ENCODE peak calls at places on chromosomes 16 and 17, in ten cellular contexts. X is CD8-positive, alpha-beta T cell; V is heart left ventricle; U is adrenal gland; D is neural progenitor cell; E is sigmoid colon; N is CD4-positive, alpha-beta T cell; S is fibroblast of lung; T is HCT116; L is A673. I is an unnamed sample.
A peak's percentile ranks its signal among the peaks of the same experiment; 100 is the strongest.

GRCh38 chr16:47574091-47575054 is 113.2 kb downstream of the PHKB start:
- DNase-seq in X (no peak), S (peak; percentile 79), N (no peak), E (no peak), T (no peak), V (no peak), U (no peak), L (peak; percentile 22), D (peak; percentile 5), I (peak; percentile 18)

GRCh38 chr16:80806957-80807356 is 2.6 kb upstream of the CDYL2 start:
- DNase-seq in X (no peak), N (peak; percentile 13), S (peak; percentile 81), L (peak; percentile 4), T (no peak), D (no peak), V (peak; percentile 32), U (peak; percentile 7), E (no peak), I (no peak)

GRCh38 chr17:57508706-57509105 is 236.4 kb downstream of the CCDC182 start:
- DNase-seq in L (no peak), T (no peak), E (no peak), U (no peak), X (no peak), D (no peak), V (no peak), S (no peak), N (no peak), I (no peak)

GRCh38 chr17:39740357-39741111 is 2.8 kb downstream of the GRB7 start:
- DNase-seq in S (peak; percentile 50), V (no peak), D (no peak), N (no peak), T (peak; percentile 43), U (no peak), E (no peak), L (no peak), X (no peak), I (no peak)

GRCh38 chr17:8221663-8222379 is 11.4 kb upstream of the AURKB start:
- DNase-seq in E (peak; percentile 92), L (peak; percentile 94), D (peak; percentile 89), X (peak; percentile 91), T (no peak), S (peak; percentile 86), V (peak; percentile 81), N (peak; percentile 85), U (peak; percentile 88), I (peak; percentile 68)

GRCh38 chr17:68954146-68954971 is 833 bp downstream of the ABCA8 start:
- DNase-seq in S (no peak), X (no peak), T (no peak), L (no peak), E (no peak), N (no peak), U (no peak), D (no peak), V (no peak), I (no peak)

GRCh38 chr17:16439303-16439791 is 24.0 kb downstream of the TRPV2 start:
- DNase-seq in S (peak; percentile 47), T (no peak), L (no peak), E (no peak), N (no peak), U (peak; percentile 57), V (no peak), X (peak; percentile 16), D (no peak), I (no peak)

GRCh38 chr17:32118835-32119234 is 23.5 kb upstream of the RHOT1 start:
- DNase-seq in V (no peak), U (no peak), E (no peak), N (no peak), L (no peak), S (no peak), D (no peak), T (no peak), X (no peak), I (no peak)

GRCh38 chr17:50697076-50697475 is 10.6 kb downstream of the ANKRD40 start:
- DNase-seq in T (no peak), V (no peak), E (peak; percentile 21), N (no peak), U (no peak), X (no peak), D (no peak), L (no peak), S (no peak), I (no peak)

GRCh38 chr17:50693041-50693682 is 14.6 kb downstream of the ANKRD40 start:
- DNase-seq in D (no peak), T (no peak), S (peak; percentile 41), N (no peak), L (no peak), U (no peak), X (no peak), V (no peak), E (no peak), I (no peak)

GRCh38 chr17:50699410-50699809 is 8.3 kb downstream of the ANKRD40 start:
- DNase-seq in T (no peak), D (no peak), U (no peak), L (no peak), V (no peak), E (no peak), S (peak; percentile 56), N (no peak), X (no peak), I (no peak)

GRCh38 chr17:50696365-50696879 is 11.3 kb downstream of the ANKRD40 start:
- DNase-seq in U (no peak), X (no peak), D (no peak), V (no peak), L (no peak), N (no peak), T (no peak), E (peak; percentile 12), S (no peak), I (no peak)

DNA sequence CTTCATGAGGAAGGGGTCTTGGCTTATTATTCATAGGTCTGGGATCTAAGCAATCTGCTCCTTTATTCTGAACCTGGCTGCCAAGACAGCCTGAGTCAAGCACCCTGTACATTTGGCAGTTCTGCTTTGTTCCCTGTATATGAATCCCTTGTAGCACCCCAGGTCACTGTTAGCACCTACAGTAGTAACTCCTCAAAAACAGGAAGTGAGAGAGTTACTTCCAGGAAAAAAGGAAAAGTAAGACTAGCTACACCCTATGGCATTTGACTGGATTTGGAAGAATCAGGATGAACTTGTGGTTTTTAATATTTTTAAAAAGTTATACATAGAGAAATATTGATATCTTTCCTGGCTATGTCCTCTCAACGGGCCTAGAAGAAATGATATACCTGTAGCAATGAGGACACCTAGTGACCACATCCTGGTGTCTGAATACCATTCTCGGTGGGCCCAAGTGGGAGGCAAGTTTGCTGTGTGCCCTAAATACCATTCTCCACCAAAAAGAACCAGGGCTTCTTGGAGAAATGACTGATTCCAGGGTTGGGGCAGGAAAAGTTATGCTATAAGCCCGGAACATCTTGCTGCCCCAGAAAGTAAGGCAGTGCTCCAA is 9.9 kb downstream of the ANKRD40 start:
- DNase-seq in S (no peak), U (no peak), N (no peak), E (no peak), T (no peak), V (no peak), L (no peak), X (no peak), D (no peak), I (no peak)
- TF ChIP-seq CTCF in S (no peak), U (no peak), N (no peak), E (no peak), T (peak; percentile 56), V (no peak), L (no peak), X (no peak), D (peak; percentile 25), I (no peak)

GRCh38 chr16:51146256-51146924 is 4.7 kb downstream of the SALL1 start:
- DNase-seq in X (no peak), S (peak; percentile 71), T (no peak), D (peak; percentile 44), E (no peak), V (no peak), L (peak; percentile 76), N (no peak), U (no peak), I (no peak)
- TF ChIP-seq CTCF in X (no peak), S (peak; percentile 36), T (no peak), D (peak; percentile 39), E (no peak), V (no peak), L (peak; percentile 61), N (no peak), U (no peak), I (no peak)

GRCh38 chr17:15274017-15274416 is 8.9 kb upstream of the PMP22 start:
- DNase-seq in V (no peak), S (peak; percentile 38), U (no peak), T (no peak), X (no peak), L (no peak), N (no peak), D (no peak), E (no peak), I (no peak)

GRCh38 chr17:15271731-15272130 is 6.6 kb upstream of the PMP22 start:
- DNase-seq in X (no peak), D (no peak), L (no peak), S (peak; percentile 56), N (no peak), T (no peak), U (no peak), V (no peak), E (no peak), I (no peak)

GRCh38 chr17:15269690-15270089 is 4.6 kb upstream of the PMP22 start:
- DNase-seq in S (no peak), X (no peak), V (no peak), D (no peak), U (no peak), T (no peak), N (no peak), E (no peak), L (no peak), I (no peak)

GRCh38 chr17:15270628-15271381 is 5.7 kb upstream of the PMP22 start:
- DNase-seq in V (no peak), U (no peak), S (no peak), N (no peak), X (no peak), E (no peak), L (no peak), T (no peak), D (no peak), I (no peak)

DNA sequence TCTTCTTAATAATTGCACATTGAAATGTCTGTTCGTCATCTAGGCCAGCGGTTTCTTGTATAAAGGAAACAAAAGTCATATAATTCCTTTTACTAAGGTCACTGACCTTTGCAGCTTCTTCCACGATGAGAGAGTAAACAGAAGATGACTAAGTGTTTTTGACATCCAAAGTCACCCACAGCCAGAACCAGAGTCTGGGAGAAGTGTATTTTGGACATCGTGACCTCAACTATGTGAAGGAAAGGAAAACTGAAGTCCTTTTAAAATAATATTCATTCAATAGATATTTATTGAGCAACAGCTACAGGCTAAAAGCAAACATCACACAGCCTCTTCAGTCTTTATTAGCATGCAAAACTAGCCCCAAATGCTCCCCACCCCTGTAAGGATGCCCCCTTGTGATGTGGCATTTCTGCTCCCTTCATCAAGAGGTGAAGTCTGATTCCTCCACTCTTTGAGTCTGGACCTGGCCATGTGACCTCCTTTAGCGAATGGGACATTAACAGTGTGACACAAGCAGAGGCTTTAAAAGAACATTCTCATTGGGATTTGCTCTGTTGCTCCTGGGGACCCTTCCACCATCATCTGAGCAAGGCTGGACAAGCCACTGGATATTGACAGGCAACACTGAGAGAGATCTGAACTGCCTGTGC is 8.1 kb upstream of the PMP22 start:
- DNase-seq in N (no peak), S (peak; percentile 94), U (peak; percentile 27), T (no peak), L (no peak), X (no peak), V (no peak), D (no peak), E (no peak), I (no peak)
- TF ChIP-seq CTCF in N (no peak), S (no peak), U (no peak), T (no peak), L (no peak), X (no peak), V (no peak), D (no peak), E (no peak), I (no peak)

GRCh38 chr17:73819440-73820395 is 175.5 kb upstream of the SDK2 start:
- DNase-seq in L (no peak), D (no peak), X (no peak), V (no peak), N (no peak), T (no peak), S (no peak), E (peak; percentile 34), U (no peak), I (no peak)

GRCh38 chr17:73821665-73822064 is 177.4 kb upstream of the SDK2 start:
- DNase-seq in T (no peak), D (no peak), X (no peak), E (no peak), N (no peak), L (no peak), S (no peak), U (no peak), V (no peak), I (no peak)

GRCh38 chr17:73822371-73822770 is 178.1 kb upstream of the SDK2 start:
- DNase-seq in U (no peak), D (no peak), L (no peak), V (no peak), T (no peak), N (no peak), E (peak; percentile 17), S (no peak), X (no peak), I (no peak)

GRCh38 chr17:73823684-73824083 is 179.4 kb upstream of the SDK2 start:
- DNase-seq in L (no peak), T (no peak), E (peak; percentile 55), V (no peak), S (no peak), U (no peak), X (no peak), N (no peak), D (no peak), I (no peak)

GRCh38 chr17:73820686-73821448 is 176.6 kb upstream of the SDK2 start:
- DNase-seq in X (no peak), E (peak; percentile 12), N (no peak), L (peak; percentile 91), T (no peak), D (peak; percentile 86), V (no peak), S (peak; percentile 20), U (peak; percentile 2), I (no peak)
- TF ChIP-seq CTCF in X (no peak), E (no peak), N (no peak), L (peak; percentile 53), T (no peak), D (peak; percentile 57), V (peak; percentile 10), S (no peak), U (no peak), I (no peak)

I was measured in GM10248.